ENCODE peak calls at places on chromosomes 5 and 9, in eight cellular contexts. O, A, K, Y, P, X, B and E are unnamed samples.

GRCh38 chr5:124746252-124746915 is at the start of gene ZNF608:
- DNase-seq in Y (peak; percentile 26), A (no peak), B (no peak), P (peak; percentile 50), O (peak; percentile 52), X (no peak), K (no peak), E (no peak)

GRCh38 chr9:68895741-68896478 is 118.0 kb downstream of the PRKACG start:
- DNase-seq in O (no peak), A (no peak), P (no peak), B (no peak), Y (no peak), X (no peak), K (no peak), E (no peak)

GRCh38 chr9:113707953-113708695 is 168.0 kb upstream of the ZNF618 start:
- DNase-seq in X (no peak), B (no peak), P (no peak), Y (no peak), A (no peak), O (no peak), K (no peak), E (no peak)

GRCh38 chr5:80711938-80712337 is 57.2 kb upstream of the DHFR start:
- DNase-seq in X (no peak), Y (no peak), P (peak; percentile 58), A (no peak), O (peak; percentile 51), B (no peak), K (no peak), E (no peak)

GRCh38 chr9:69412741-69413150 is 87.7 kb downstream of the ENTREP1 start:
- DNase-seq in B (no peak), Y (peak; percentile 13), K (no peak), O (no peak), X (peak; percentile 1), A (peak; percentile 16), P (peak; percentile 92), E (no peak)

GRCh38 chr9:98550206-98550820 is 158.4 kb downstream of the GABBR2 start:
- DNase-seq in K (no peak), O (no peak), B (no peak), X (no peak), A (no peak), P (no peak), Y (no peak), E (no peak)

GRCh38 chr9:134168731-134169130 is 4.4 kb upstream of the RNU6ATAC start:
- DNase-seq in B (no peak), X (no peak), K (no peak), P (no peak), A (no peak), O (no peak), Y (no peak), E (no peak)

GRCh38 chr5:91469517-91470165 is 86.5 kb upstream of the ARRDC3 start:
- DNase-seq in B (no peak), P (no peak), Y (peak; percentile 6), K (no peak), O (no peak), A (no peak), X (no peak), E (no peak)

GRCh38 chr9:134486127-134486995 is 155.2 kb upstream of the COL5A1 start:
- DNase-seq in O (no peak), Y (no peak), A (no peak), X (no peak), B (peak; percentile 28), P (no peak), K (no peak), E (no peak)

GRCh38 chr5:39409036-39409435 is 15.7 kb downstream of the DAB2 start:
- DNase-seq in Y (no peak), K (no peak), B (no peak), A (no peak), O (no peak), X (no peak), P (no peak), E (no peak)

GRCh38 chr5:126414874-126415502 is 8.2 kb upstream of the GRAMD2B start:
- DNase-seq in K (no peak), X (peak; percentile 44), B (no peak), P (no peak), Y (no peak), O (no peak), A (no peak), E (no peak)

GRCh38 chr5:15938961-15939360 is 240.6 kb downstream of the MARCHF11 start:
- DNase-seq in O (no peak), X (peak; percentile 25), A (no peak), B (no peak), K (peak; percentile 42), Y (no peak), P (no peak), E (no peak)

GRCh38 chr5:99020698-99021048 is 91.9 kb upstream of the CHD1 start:
- DNase-seq in K (no peak), X (no peak), B (no peak), P (no peak), O (no peak), A (no peak), Y (no peak), E (no peak)